ENCODE peak calls at places on chromosomes 11 and 22, in seven cellular contexts. T, L, X, N, W, U and Z are unnamed samples.

GRCh38 chr11:67998150-67999045 is 5.5 kb downstream of the UNC93B1 start:
- DNase-seq in T (no peak), L (no peak), X (no peak), N (no peak), W (no peak), U (no peak), Z (no peak)

GRCh38 chr22:22684605-22685561 is 40.5 kb downstream of the GGTLC2 start:
- DNase-seq in T (no peak), L (peak; percentile 67), X (no peak), N (peak; percentile 63), W (peak; percentile 56), U (peak; percentile 42), Z (peak; percentile 20)

GRCh38 chr11:22169833-22170232 is 23.1 kb upstream of the ANO5 start:
- DNase-seq in T (no peak), L (no peak), X (no peak), N (no peak), W (no peak), U (no peak), Z (no peak)

GRCh38 chr11:119741369-119742262 is 12.6 kb upstream of the NECTIN1 start:
- DNase-seq in T (no peak), L (peak; percentile 87), X (peak; percentile 86), N (peak; percentile 75), W (no peak), U (no peak), Z (peak; percentile 88)

GRCh38 chr11:65366340-65366773 is 11.8 kb downstream of the TIGD3 start:
- DNase-seq in T (peak; percentile 78), L (peak; percentile 82), X (no peak), N (no peak), W (peak; percentile 82), U (peak; percentile 79), Z (peak; percentile 82)

GRCh38 chr11:1308745-1309497 is 511 bp downstream of the TOLLIP start:
- DNase-seq in T (no peak), L (no peak), X (no peak), N (no peak), W (no peak), U (no peak), Z (no peak)

GRCh38 chr22:38267086-38267485 is 5.7 kb downstream of the TMEM184B start:
- DNase-seq in T (no peak), L (no peak), X (peak; percentile 78), N (no peak), W (no peak), U (peak; percentile 45), Z (no peak)

GRCh38 chr22:46546466-46547178 is 9.2 kb upstream of the CELSR1 start:
- DNase-seq in T (no peak), L (no peak), X (peak; percentile 93), N (no peak), W (no peak), U (peak; percentile 42), Z (no peak)

GRCh38 chr22:21679383-21679782 is 13.6 kb downstream of the PPIL2 start:
- DNase-seq in T (no peak), L (no peak), X (no peak), N (no peak), W (no peak), U (no peak), Z (no peak)

GRCh38 chr22:45155050-45155840 is 8.5 kb upstream of the NUP50 start:
- DNase-seq in T (no peak), L (no peak), X (no peak), N (no peak), W (no peak), U (peak; percentile 16), Z (no peak)

GRCh38 chr22:31872209-31872608 is 72.1 kb upstream of the YWHAH start:
- DNase-seq in T (no peak), L (no peak), X (no peak), N (no peak), W (no peak), U (no peak), Z (no peak)